ENCODE peak calls at places on chromosome 1, in eight cellular contexts. One of them, this sample, is unnamed.

GRCh38 chr1:180842890-180843289 is 69.8 kb upstream of the KIAA1614 start:
- DNase-seq in HCT116: no peak
- DNase-seq in lung: no peak
- DNase-seq in suprapubic skin: no peak
- DNase-seq in IMR-90: peak; percentile 19
- DNase-seq in lower leg skin: no peak
- DNase-seq in prostate gland: no peak
- DNase-seq in Karpas-422: no peak
- DNase-seq in this sample: no peak

GRCh38 chr1:151991663-151992344 is 1.9 kb downstream of the S100A10 start:
- DNase-seq in Karpas-422: no peak
- DNase-seq in lower leg skin: no peak
- DNase-seq in IMR-90: no peak
- DNase-seq in HCT116: no peak
- DNase-seq in lung: no peak
- DNase-seq in suprapubic skin: no peak
- DNase-seq in prostate gland: no peak
- DNase-seq in this sample: no peak

GRCh38 chr1:23436520-23437354 is 12.2 kb upstream of the TCEA3 start:
- DNase-seq in IMR-90: no peak
- DNase-seq in lower leg skin: no peak
- DNase-seq in prostate gland: no peak
- DNase-seq in Karpas-422: peak; percentile 54
- DNase-seq in lung: peak; percentile 83
- DNase-seq in HCT116: no peak
- DNase-seq in suprapubic skin: no peak
- DNase-seq in this sample: no peak

GRCh38 chr1:161848676-161849075 is 82.6 kb downstream of the ATF6 start:
- DNase-seq in prostate gland: no peak
- DNase-seq in suprapubic skin: no peak
- DNase-seq in Karpas-422: no peak
- DNase-seq in lower leg skin: no peak
- DNase-seq in lung: no peak
- DNase-seq in IMR-90: no peak
- DNase-seq in HCT116: no peak
- DNase-seq in this sample: no peak

GRCh38 chr1:37478890-37479254 is 4.5 kb downstream of the ZC3H12A start:
- DNase-seq in HCT116: no peak
- DNase-seq in lung: no peak
- DNase-seq in IMR-90: peak; percentile 50
- DNase-seq in lower leg skin: no peak
- DNase-seq in Karpas-422: no peak
- DNase-seq in prostate gland: no peak
- DNase-seq in suprapubic skin: peak; percentile 58
- DNase-seq in this sample: no peak

GRCh38 chr1:21165076-21165475 is 11.6 kb downstream of the EIF4G3 start:
- DNase-seq in IMR-90: no peak
- DNase-seq in lung: no peak
- DNase-seq in HCT116: no peak
- DNase-seq in prostate gland: no peak
- DNase-seq in Karpas-422: no peak
- DNase-seq in suprapubic skin: no peak
- DNase-seq in lower leg skin: no peak
- DNase-seq in this sample: no peak

GRCh38 chr1:175195798-175196197 is 3.2 kb upstream of the KIAA0040 start:
- DNase-seq in HCT116: no peak
- DNase-seq in lower leg skin: no peak
- DNase-seq in IMR-90: no peak
- DNase-seq in lung: no peak
- DNase-seq in Karpas-422: no peak
- DNase-seq in suprapubic skin: no peak
- DNase-seq in prostate gland: peak; percentile 53
- DNase-seq in this sample: no peak

GRCh38 chr1:41638086-41639024 is 153.9 kb upstream of the EDN2 start:
- DNase-seq in HCT116: no peak
- DNase-seq in IMR-90: no peak
- DNase-seq in suprapubic skin: peak; percentile 73
- DNase-seq in prostate gland: no peak
- DNase-seq in Karpas-422: no peak
- DNase-seq in lung: no peak
- DNase-seq in lower leg skin: no peak
- DNase-seq in this sample: no peak

GRCh38 chr1:4933232-4933631 is 278.8 kb downstream of the AJAP1 start:
- DNase-seq in Karpas-422: no peak
- DNase-seq in HCT116: no peak
- DNase-seq in lung: no peak
- DNase-seq in suprapubic skin: no peak
- DNase-seq in IMR-90: no peak
- DNase-seq in lower leg skin: no peak
- DNase-seq in prostate gland: no peak
- DNase-seq in this sample: no peak

GRCh38 chr1:156959414-156959813 is 39.0 kb downstream of the LRRC71 start:
- DNase-seq in Karpas-422: no peak
- DNase-seq in HCT116: no peak
- DNase-seq in lung: no peak
- DNase-seq in lower leg skin: no peak
- DNase-seq in IMR-90: peak; percentile 77
- DNase-seq in suprapubic skin: no peak
- DNase-seq in prostate gland: no peak
- DNase-seq in this sample: no peak

GRCh38 chr1:206705744-206706297 is 21.1 kb downstream of the MAPKAPK2 start:
- DNase-seq in IMR-90: no peak
- DNase-seq in lower leg skin: no peak
- DNase-seq in suprapubic skin: no peak
- DNase-seq in Karpas-422: no peak
- DNase-seq in HCT116: no peak
- DNase-seq in lung: no peak
- DNase-seq in prostate gland: no peak
- DNase-seq in this sample: no peak
- H3K4me3 ChIP-seq in IMR-90: no peak overlapping the region
- H3K4me3 ChIP-seq in lower leg skin: no peak overlapping the region
- H3K4me3 ChIP-seq in suprapubic skin: no peak overlapping the region
- H3K4me3 ChIP-seq in Karpas-422: no peak overlapping the region
- H3K4me3 ChIP-seq in HCT116: no peak overlapping the region
- H3K4me3 ChIP-seq in lung: no peak overlapping the region
- H3K4me3 ChIP-seq in prostate gland: no peak overlapping the region
- H3K4me3 ChIP-seq in this sample: peak overlapping the region; percentile 31

DNA sequence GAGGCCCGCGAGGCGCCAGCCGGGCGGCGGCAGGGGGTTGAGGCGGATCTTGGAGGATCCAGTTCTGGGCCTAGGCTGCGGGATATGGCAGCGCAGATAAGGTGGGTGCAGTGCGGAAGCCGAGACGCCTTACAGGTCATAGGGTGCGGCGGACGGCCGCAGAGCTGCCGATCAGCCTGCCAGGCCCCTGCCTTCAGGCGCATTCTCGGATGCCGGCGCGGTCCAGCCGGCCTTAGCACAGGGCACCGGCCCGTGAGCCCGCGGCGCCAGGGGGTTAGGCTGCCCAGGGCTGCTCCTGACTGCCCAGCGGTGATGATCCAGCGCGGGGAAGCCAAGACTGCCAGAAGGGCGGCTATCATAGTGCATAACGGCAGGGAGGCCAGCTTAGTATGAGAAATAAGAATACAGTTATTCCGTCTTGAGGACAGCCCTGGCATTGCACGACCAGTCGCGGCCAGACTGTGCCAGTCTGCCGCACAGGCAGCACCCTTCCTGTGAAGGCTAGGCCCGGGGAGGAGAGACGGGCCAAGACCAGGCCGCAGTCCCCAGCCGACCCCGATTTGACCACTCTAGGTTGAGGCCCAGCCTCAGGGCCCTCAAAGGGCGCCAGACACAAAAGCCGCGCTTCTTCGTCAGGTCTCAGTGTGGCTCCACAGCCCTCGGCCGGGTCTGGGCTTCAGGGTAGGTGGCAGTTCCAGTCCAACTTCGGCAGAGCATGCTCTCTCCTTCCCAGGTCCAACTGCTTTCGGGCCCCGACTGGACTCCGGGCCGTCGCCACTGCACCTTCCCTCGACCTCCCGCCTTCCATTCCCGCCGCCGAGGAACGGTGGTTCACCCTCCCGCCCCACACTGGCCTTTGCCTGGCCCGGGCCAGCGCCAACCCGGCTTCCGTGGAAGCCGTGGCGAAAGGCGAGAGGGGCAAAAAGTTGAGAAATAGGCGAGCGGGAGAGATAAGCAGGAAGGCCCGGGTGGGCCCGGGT is 880 bp downstream of the ALX3 start:
- DNase-seq in prostate gland: no peak
- DNase-seq in lower leg skin: no peak
- DNase-seq in lung: no peak
- DNase-seq in suprapubic skin: no peak
- DNase-seq in Karpas-422: no peak
- DNase-seq in HCT116: no peak
- DNase-seq in IMR-90: no peak
- DNase-seq in this sample: no peak
- H3K4me3 ChIP-seq in prostate gland: no peak overlapping the region
- H3K4me3 ChIP-seq in lower leg skin: peak overlapping the region; percentile 2
- H3K4me3 ChIP-seq in lung: no peak overlapping the region
- H3K4me3 ChIP-seq in suprapubic skin: peak overlapping the region; percentile 43
- H3K4me3 ChIP-seq in Karpas-422: no peak overlapping the region
- H3K4me3 ChIP-seq in HCT116: no peak overlapping the region
- H3K4me3 ChIP-seq in IMR-90: no peak overlapping the region
- H3K4me3 ChIP-seq in this sample: peak overlapping the region; percentile 21

DNA sequence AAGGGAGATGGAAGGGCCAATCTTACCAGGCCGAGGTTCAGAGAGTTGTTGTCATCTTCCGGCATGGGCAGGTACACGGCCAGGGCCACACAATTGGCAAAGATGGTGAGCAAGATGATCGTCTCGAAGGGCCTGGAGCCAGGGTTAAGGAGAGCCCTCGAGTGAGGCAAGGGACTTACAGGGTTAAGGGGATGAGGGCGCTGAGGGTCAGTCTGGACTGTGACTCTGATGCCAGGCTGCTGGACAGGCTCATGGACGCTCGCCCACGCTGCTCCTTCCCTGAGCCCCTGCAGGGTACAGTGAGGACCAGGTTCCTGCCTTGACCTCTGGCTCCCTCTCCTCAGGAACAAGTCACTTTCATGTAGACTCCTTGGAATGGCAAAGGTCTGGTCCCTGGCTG is 2.1 kb downstream of the CACNA1S start:
- DNase-seq in HCT116: no peak
- DNase-seq in Karpas-422: no peak
- DNase-seq in lung: no peak
- DNase-seq in lower leg skin: no peak
- DNase-seq in prostate gland: no peak
- DNase-seq in suprapubic skin: no peak
- DNase-seq in IMR-90: no peak
- DNase-seq in this sample: no peak
- H3K4me3 ChIP-seq in HCT116: no peak overlapping the region
- H3K4me3 ChIP-seq in Karpas-422: no peak overlapping the region
- H3K4me3 ChIP-seq in lung: no peak overlapping the region
- H3K4me3 ChIP-seq in lower leg skin: no peak overlapping the region
- H3K4me3 ChIP-seq in prostate gland: no peak overlapping the region
- H3K4me3 ChIP-seq in suprapubic skin: no peak overlapping the region
- H3K4me3 ChIP-seq in IMR-90: no peak overlapping the region
- H3K4me3 ChIP-seq in this sample: no peak overlapping the region

GRCh38 chr1:93801471-93801870 is 77.5 kb downstream of the DNTTIP2 start:
- DNase-seq in lung: no peak
- DNase-seq in lower leg skin: no peak
- DNase-seq in suprapubic skin: no peak
- DNase-seq in Karpas-422: no peak
- DNase-seq in prostate gland: no peak
- DNase-seq in IMR-90: peak; percentile 81
- DNase-seq in HCT116: no peak
- DNase-seq in this sample: no peak
- H3K4me3 ChIP-seq in lung: no peak overlapping the region
- H3K4me3 ChIP-seq in lower leg skin: no peak overlapping the region
- H3K4me3 ChIP-seq in suprapubic skin: no peak overlapping the region
- H3K4me3 ChIP-seq in Karpas-422: no peak overlapping the region
- H3K4me3 ChIP-seq in prostate gland: no peak overlapping the region
- H3K4me3 ChIP-seq in IMR-90: no peak overlapping the region
- H3K4me3 ChIP-seq in HCT116: no peak overlapping the region
- H3K4me3 ChIP-seq in this sample: no peak overlapping the region

GRCh38 chr1:220887868-220888664 is 8.8 kb downstream of the HLX start:
- DNase-seq in lower leg skin: no peak
- DNase-seq in Karpas-422: no peak
- DNase-seq in prostate gland: no peak
- DNase-seq in suprapubic skin: no peak
- DNase-seq in IMR-90: no peak
- DNase-seq in lung: no peak
- DNase-seq in HCT116: no peak
- DNase-seq in this sample: no peak
- H3K4me3 ChIP-seq in lower leg skin: no peak overlapping the region
- H3K4me3 ChIP-seq in Karpas-422: no peak overlapping the region
- H3K4me3 ChIP-seq in prostate gland: no peak overlapping the region
- H3K4me3 ChIP-seq in suprapubic skin: peak overlapping the region; percentile 17
- H3K4me3 ChIP-seq in IMR-90: no peak overlapping the region
- H3K4me3 ChIP-seq in lung: no peak overlapping the region
- H3K4me3 ChIP-seq in HCT116: no peak overlapping the region
- H3K4me3 ChIP-seq in this sample: peak overlapping the region; percentile 49

DNA sequence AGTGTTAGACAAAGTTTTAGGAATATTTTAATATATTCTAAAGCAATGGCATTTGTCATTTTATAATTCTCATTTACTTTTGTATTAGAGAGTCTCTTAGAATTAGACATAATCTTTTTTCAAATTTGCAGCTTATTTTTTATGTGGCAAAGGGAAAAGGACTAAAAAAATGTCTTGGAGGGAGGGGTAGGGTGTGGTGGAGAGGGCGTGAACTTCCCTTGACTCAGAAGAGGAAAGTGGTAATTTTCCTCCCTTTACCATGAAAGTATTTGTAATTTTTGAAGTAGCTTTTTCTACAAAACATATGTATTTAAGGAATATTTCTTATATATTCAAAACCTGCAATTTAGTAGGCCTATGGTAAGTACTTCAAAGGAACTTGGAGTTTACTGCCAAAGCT is 6.9 kb upstream of the RABGAP1L start:
- DNase-seq in lung: no peak
- DNase-seq in IMR-90: no peak
- DNase-seq in prostate gland: no peak
- DNase-seq in suprapubic skin: no peak
- DNase-seq in Karpas-422: no peak
- DNase-seq in lower leg skin: no peak
- DNase-seq in HCT116: no peak
- DNase-seq in this sample: no peak
- H3K4me3 ChIP-seq in lung: no peak overlapping the region
- H3K4me3 ChIP-seq in IMR-90: no peak overlapping the region
- H3K4me3 ChIP-seq in prostate gland: no peak overlapping the region
- H3K4me3 ChIP-seq in suprapubic skin: no peak overlapping the region
- H3K4me3 ChIP-seq in Karpas-422: no peak overlapping the region
- H3K4me3 ChIP-seq in lower leg skin: no peak overlapping the region
- H3K4me3 ChIP-seq in HCT116: no peak overlapping the region
- H3K4me3 ChIP-seq in this sample: no peak overlapping the region

This sample was measured in breast epithelium.